ENCODE peak calls at places on chromosomes 5 and 9, in five cellular contexts. J, R, O, D and A are unnamed samples.

GRCh38 chr9:112174965-112175795 is at the start of gene SUSD1:
- DNase-seq in R (peak; percentile 89), J (no peak), O (no peak), D (peak; percentile 88), A (peak; percentile 35)

GRCh38 chr5:132471944-132472343 is 18.6 kb downstream of the IRF1 start:
- DNase-seq in O (no peak), J (no peak), D (no peak), R (no peak), A (no peak)

GRCh38 chr9:105006514-105006913 is 78.6 kb upstream of the ABCA1 start:
- DNase-seq in D (no peak), J (no peak), R (no peak), O (no peak), A (no peak)

GRCh38 chr9:15901572-15901971 is 348.7 kb downstream of the CCDC171 start:
- DNase-seq in J (no peak), D (no peak), O (no peak), R (no peak), A (no peak)

GRCh38 chr5:15354011-15354410 is 146.0 kb upstream of the FBXL7 start:
- DNase-seq in J (no peak), D (no peak), O (no peak), R (no peak), A (no peak)

GRCh38 chr9:122051401-122052346 is 41.4 kb downstream of the TTLL11 start:
- DNase-seq in R (peak; percentile 38), O (peak; percentile 23), D (no peak), J (no peak), A (no peak)

GRCh38 chr9:27333241-27334052 is 36.5 kb upstream of the EQTN start:
- DNase-seq in O (peak; percentile 40), D (peak; percentile 80), R (peak; percentile 26), J (peak; percentile 82), A (peak; percentile 71)

GRCh38 chr5:176667637-176668036 is 20.4 kb downstream of the TSPAN17 start:
- DNase-seq in R (no peak), O (no peak), J (no peak), D (no peak), A (no peak)

GRCh38 chr5:139639619-139640431 is 8.3 kb upstream of the CXXC5 start:
- DNase-seq in J (no peak), R (no peak), D (peak; percentile 47), O (no peak), A (no peak)

GRCh38 chr9:134429481-134429880 is 103.2 kb downstream of the RXRA start:
- DNase-seq in D (no peak), R (no peak), O (no peak), J (no peak), A (no peak)

GRCh38 chr9:103371152-103371551 is 376.0 kb downstream of the CYLC2 start:
- DNase-seq in O (no peak), D (no peak), R (no peak), J (no peak), A (no peak)

GRCh38 chr9:83296123-83296522 is 233.2 kb upstream of the RASEF start:
- DNase-seq in R (no peak), O (no peak), J (no peak), D (no peak), A (no peak)

GRCh38 chr9:112854657-112855056 is 36.0 kb downstream of the SLC46A2 start:
- DNase-seq in J (no peak), R (no peak), O (no peak), D (no peak), A (no peak)

GRCh38 chr9:130770679-130771442 is 64.2 kb upstream of the ABL1 start:
- DNase-seq in O (no peak), R (peak; percentile 98), J (no peak), D (peak; percentile 71), A (peak; percentile 72)

GRCh38 chr5:91219141-91219802 is 163.8 kb downstream of the ARRDC3 start:
- DNase-seq in D (no peak), J (no peak), O (no peak), R (no peak), A (peak; percentile 31)

GRCh38 chr9:81822967-81823366 is 105.3 kb upstream of the SPATA31D4 start:
- DNase-seq in D (no peak), O (no peak), J (no peak), R (no peak), A (no peak)

GRCh38 chr5:127011151-127011550 is 19.2 kb downstream of the MARCHF3 start:
- DNase-seq in D (no peak), O (no peak), J (no peak), R (no peak), A (no peak)

GRCh38 chr9:20242767-20243166 is 379.5 kb downstream of the MLLT3 start:
- DNase-seq in O (peak; percentile 69), J (no peak), D (no peak), R (no peak), A (no peak)

GRCh38 chr5:129114539-129115193 is 20.1 kb downstream of the ISOC1 start:
- DNase-seq in D (no peak), J (no peak), R (no peak), O (no peak), A (no peak)

GRCh38 chr5:131259326-131259725 is 4.5 kb upstream of the CDC42SE2 start:
- DNase-seq in D (no peak), O (no peak), R (no peak), J (no peak), A (no peak)

GRCh38 chr5:72465601-72466563 is 41.3 kb downstream of the ZNF366 start:
- DNase-seq in J (no peak), O (peak; percentile 92), D (no peak), R (no peak), A (no peak)

GRCh38 chr9:110321055-110321454 is 16.6 kb downstream of the TXNDC8 start:
- DNase-seq in D (no peak), O (no peak), R (no peak), J (no peak), A (no peak)

GRCh38 chr9:120513825-120514598 is 66.0 kb downstream of the CDK5RAP2 start:
- DNase-seq in D (no peak), R (no peak), J (no peak), O (no peak), A (no peak)

GRCh38 chr9:14692918-14693861 is at the start of gene ZDHHC21:
- DNase-seq in D (peak; percentile 91), O (no peak), R (peak; percentile 40), J (peak; percentile 10), A (peak; percentile 28)

GRCh38 chr9:134213508-134214394 is 49.4 kb upstream of the RNU6ATAC start:
- DNase-seq in D (peak; percentile 41), J (no peak), R (no peak), O (no peak), A (no peak)

GRCh38 chr9:7828344-7828743 is 28.8 kb upstream of the DMAC1 start:
- DNase-seq in D (no peak), O (no peak), R (no peak), J (no peak), A (no peak)

GRCh38 chr9:136687721-136688223 is 515 bp upstream of the AGPAT2 start:
- DNase-seq in R (peak; percentile 69), D (no peak), J (no peak), O (no peak), A (no peak)

GRCh38 chr9:126125577-126125976 is 201.1 kb upstream of the MVB12B start:
- DNase-seq in D (no peak), O (no peak), J (no peak), R (no peak), A (no peak)

GRCh38 chr9:110536802-110537201 is 42.7 kb downstream of the SVEP1 start:
- DNase-seq in D (no peak), J (no peak), O (no peak), R (no peak), A (peak; percentile 51)

GRCh38 chr5:167658890-167659289 is 632.6 kb upstream of the WWC1 start:
- DNase-seq in D (no peak), J (no peak), O (no peak), R (no peak), A (no peak)

GRCh38 chr5:79456449-79456848 is 57.5 kb downstream of the HOMER1 start:
- DNase-seq in R (no peak), O (no peak), D (no peak), J (no peak), A (no peak)
- TF ChIP-seq CHD2 in R (no peak), O (no peak), D (no peak), J (no peak), A (no peak)

GRCh38 chr5:173278641-173279040 is 43.6 kb upstream of the NKX2-5 start:
- DNase-seq in D (no peak), O (no peak), R (no peak), J (no peak), A (no peak)

GRCh38 chr5:173279166-173279565 is 44.2 kb upstream of the NKX2-5 start:
- DNase-seq in R (no peak), D (no peak), O (no peak), J (no peak), A (no peak)

GRCh38 chr5:173274771-173275170 is 39.8 kb upstream of the NKX2-5 start:
- DNase-seq in J (no peak), O (no peak), R (no peak), D (no peak), A (no peak)

GRCh38 chr5:173281910-173282309 is 46.3 kb downstream of the STC2 start:
- DNase-seq in J (peak; percentile 43), O (no peak), R (no peak), D (peak; percentile 46), A (peak; percentile 54)

DNA sequence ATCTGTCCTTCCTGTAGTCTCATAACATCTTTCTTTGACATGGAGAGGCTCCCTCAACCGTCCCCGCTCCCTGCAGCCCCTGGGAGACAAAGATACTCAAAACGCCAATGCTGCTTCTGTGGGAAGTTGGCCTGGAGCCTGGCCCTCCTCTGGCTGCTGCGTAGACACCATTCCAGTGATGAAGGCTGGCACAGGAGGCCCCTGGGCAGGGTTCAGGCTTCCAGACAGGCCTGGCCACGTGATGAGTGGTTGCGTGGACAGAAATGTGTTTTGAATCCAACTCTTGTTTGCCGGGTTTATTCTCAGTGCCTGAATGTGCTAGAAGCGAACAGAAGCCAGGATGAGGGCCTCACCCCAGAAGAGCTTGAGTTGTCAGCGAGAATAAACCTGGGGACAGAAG is 43.2 kb upstream of the NKX2-5 start:
- DNase-seq in J (no peak), R (no peak), O (no peak), D (no peak), A (no peak)
- TF ChIP-seq CHD2 in J (no peak), R (no peak), O (no peak), D (no peak), A (no peak)

GRCh38 chr5:149942199-149942598 is 2.4 kb downstream of the PDE6A start:
- DNase-seq in R (no peak), J (no peak), D (no peak), O (no peak), A (no peak)
- TF ChIP-seq CHD2 in R (no peak), J (no peak), D (no peak), O (no peak), A (no peak)

DNA sequence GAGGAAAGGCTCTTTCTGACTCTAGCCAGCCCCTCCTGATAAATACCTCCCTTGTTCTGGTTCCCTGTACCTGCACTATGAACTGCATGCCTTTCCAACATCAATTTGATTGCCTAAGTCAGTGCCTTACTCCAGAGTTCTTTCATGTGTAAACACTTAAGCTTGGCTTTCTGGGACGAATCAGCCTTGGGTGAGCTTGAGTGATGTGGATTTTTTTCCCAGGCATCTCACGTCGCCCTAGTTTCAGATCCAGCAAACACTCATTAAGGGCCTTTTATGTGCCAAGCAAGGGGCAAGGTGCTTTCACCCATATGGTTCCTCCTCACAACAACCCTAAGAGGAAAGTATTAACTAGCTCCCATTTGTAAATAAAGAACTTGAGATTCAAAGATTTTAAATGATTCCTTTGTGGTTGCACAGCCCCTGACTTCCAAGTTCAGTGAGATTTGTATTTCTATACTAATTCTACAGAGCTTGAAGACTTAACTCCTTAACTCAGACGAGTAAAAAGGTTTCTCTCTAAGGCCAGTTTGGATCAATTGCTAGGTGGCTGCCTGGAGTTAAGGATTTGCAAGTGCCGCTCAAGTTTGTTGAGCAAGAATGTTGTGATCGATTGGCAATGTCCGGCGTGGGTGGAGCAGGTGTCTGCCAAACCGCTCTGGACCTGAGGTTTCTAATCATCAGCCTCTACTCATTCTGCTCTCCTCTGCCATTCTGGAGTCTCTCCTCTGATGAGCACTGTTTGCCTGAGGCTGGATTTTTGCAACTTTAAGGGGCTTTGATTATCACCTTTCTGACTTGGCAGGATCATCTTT is 20.2 kb upstream of the TJP2 start:
- DNase-seq in R (no peak), O (no peak), J (no peak), D (no peak), A (no peak)
- TF ChIP-seq CHD2 in R (no peak), O (no peak), J (no peak), D (no peak), A (no peak)